ENCODE peak calls at places on chromosomes 1 and 21, in seven cellular contexts. U is heart left ventricle, Y is cardiac muscle cell, K is mammary epithelial cell, N is fibroblast of the aortic adventitia, J is brain microvascular endothelial cell, I is OCI-LY7. C is an unnamed sample.

GRCh38 chr1:214002472-214002871 is 14.7 kb downstream of the PROX1 start:
- DNase-seq in K (peak; percentile 14), N (peak; percentile 33), I (no peak), J (no peak), U (no peak), Y (no peak), C (no peak)

GRCh38 chr1:18954270-18955071 is 2.0 kb downstream of the IFFO2 start:
- DNase-seq in N (peak; percentile 26), J (peak; percentile 54), Y (no peak), I (no peak), U (no peak), K (peak; percentile 23), C (no peak)

GRCh38 chr1:161439280-161440232 is 65.7 kb upstream of the FCGR2A start:
- DNase-seq in K (peak; percentile 43), Y (no peak), J (peak; percentile 29), N (peak; percentile 30), I (peak; percentile 26), U (no peak), C (no peak)

GRCh38 chr1:175176246-175176645 is 16.3 kb downstream of the KIAA0040 start:
- DNase-seq in U (no peak), J (no peak), N (no peak), Y (no peak), K (peak; percentile 34), I (no peak), C (no peak)

GRCh38 chr1:213988639-213989070 is 882 bp downstream of the PROX1 start:
- DNase-seq in J (no peak), K (no peak), U (no peak), N (no peak), Y (peak; percentile 51), I (no peak), C (no peak)

GRCh38 chr1:235018161-235018560 is 110.5 kb downstream of the TOMM20 start:
- DNase-seq in N (peak; percentile 99), J (peak; percentile 98), I (no peak), K (peak; percentile 99), Y (no peak), U (peak; percentile 55), C (peak; percentile 86)

GRCh38 chr1:209870151-209870831 is 42.5 kb downstream of the UTP25 start:
- DNase-seq in N (peak; percentile 69), J (no peak), K (peak; percentile 87), Y (no peak), I (no peak), U (no peak), C (no peak)

GRCh38 chr1:113677250-113678158 is 81.8 kb downstream of the PHTF1 start:
- DNase-seq in I (peak; percentile 56), Y (peak; percentile 67), J (peak; percentile 86), U (peak; percentile 39), K (peak; percentile 11), N (peak; percentile 77), C (no peak)

GRCh38 chr1:25683731-25684130 is 67.1 kb downstream of the MAN1C1 start:
- DNase-seq in U (no peak), Y (no peak), I (no peak), K (peak; percentile 27), N (peak; percentile 64), J (peak; percentile 40), C (no peak)

GRCh38 chr1:30249446-30250337 is 473.7 kb downstream of the MATN1 start:
- DNase-seq in Y (no peak), K (no peak), U (no peak), N (no peak), J (no peak), I (no peak), C (no peak)

GRCh38 chr21:25938673-25939395 is 204.1 kb downstream of the GABPA start:
- DNase-seq in U (no peak), Y (peak; percentile 21), I (no peak), K (no peak), N (peak; percentile 58), J (no peak), C (no peak)

GRCh38 chr1:9630331-9631081 is 21.0 kb upstream of the PIK3CD start:
- DNase-seq in N (no peak), Y (no peak), K (no peak), I (no peak), J (no peak), U (no peak), C (no peak)

GRCh38 chr1:10625554-10625953 is 150.8 kb downstream of the PEX14 start:
- DNase-seq in J (no peak), U (no peak), Y (no peak), N (no peak), K (no peak), I (no peak), C (no peak)

GRCh38 chr1:97677702-97678101 is 243.1 kb downstream of the DPYD start:
- DNase-seq in Y (no peak), U (no peak), J (no peak), N (no peak), I (no peak), K (no peak), C (no peak)

GRCh38 chr1:238063454-238063853 is 172.7 kb upstream of the ZP4 start:
- DNase-seq in U (no peak), J (no peak), N (peak; percentile 41), K (peak; percentile 90), Y (no peak), I (no peak), C (peak; percentile 85)

GRCh38 chr1:243293941-243294722 is 38.3 kb downstream of the SDCCAG8 start:
- DNase-seq in J (no peak), N (no peak), I (no peak), K (no peak), Y (no peak), U (no peak), C (no peak)

GRCh38 chr1:243291287-243291686 is 35.4 kb downstream of the SDCCAG8 start:
- DNase-seq in Y (no peak), K (no peak), J (no peak), I (no peak), N (no peak), U (no peak), C (no peak)

GRCh38 chr1:243294723-243295121 is 38.9 kb downstream of the SDCCAG8 start:
- DNase-seq in U (no peak), I (no peak), Y (no peak), K (peak; percentile 73), J (no peak), N (peak; percentile 41), C (peak; percentile 58)

GRCh38 chr1:243288062-243288461 is 32.2 kb downstream of the SDCCAG8 start:
- DNase-seq in K (no peak), I (no peak), N (no peak), U (no peak), Y (no peak), J (no peak), C (no peak)

DNA sequence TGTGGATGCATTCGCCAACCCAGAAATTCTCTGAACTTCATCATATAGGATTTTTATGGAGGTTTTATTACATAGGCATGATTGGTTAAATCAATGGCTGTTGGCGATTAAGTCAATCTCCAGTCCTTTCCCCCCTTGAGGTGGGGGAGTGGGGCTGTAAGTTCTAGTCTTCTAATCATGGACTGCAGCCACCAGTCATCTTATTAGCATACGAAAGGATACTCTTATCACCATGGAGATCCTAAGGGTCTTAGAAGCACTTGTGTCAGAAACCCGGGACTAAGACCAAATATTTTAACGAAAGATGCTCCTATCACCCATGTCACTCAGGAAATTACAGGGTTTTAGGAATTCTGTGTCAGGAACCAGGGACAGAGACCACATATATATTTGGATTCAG is 36.3 kb downstream of the SDCCAG8 start:
- DNase-seq in N (no peak), I (no peak), U (no peak), J (no peak), K (no peak), Y (no peak), C (no peak)
- H3K4me3 ChIP-seq in N (no peak overlapping the region), I (no peak overlapping the region), U (no peak overlapping the region), J (no peak overlapping the region), K (no peak overlapping the region), Y (no peak overlapping the region), C (no peak overlapping the region)

GRCh38 chr1:15063346-15063745 is 90.2 kb upstream of the TMEM51 start:
- DNase-seq in U (no peak), J (no peak), K (no peak), I (no peak), N (no peak), Y (no peak), C (no peak)

GRCh38 chr1:15063783-15064182 is 89.8 kb upstream of the TMEM51 start:
- DNase-seq in N (no peak), Y (no peak), U (no peak), I (no peak), K (no peak), J (no peak), C (no peak)

GRCh38 chr1:15065736-15066135 is 87.8 kb upstream of the TMEM51 start:
- DNase-seq in N (no peak), J (no peak), I (no peak), K (no peak), Y (no peak), U (no peak), C (no peak)

GRCh38 chr1:15065291-15065690 is 88.3 kb upstream of the TMEM51 start:
- DNase-seq in Y (no peak), N (no peak), U (no peak), I (no peak), J (no peak), K (no peak), C (no peak)

DNA sequence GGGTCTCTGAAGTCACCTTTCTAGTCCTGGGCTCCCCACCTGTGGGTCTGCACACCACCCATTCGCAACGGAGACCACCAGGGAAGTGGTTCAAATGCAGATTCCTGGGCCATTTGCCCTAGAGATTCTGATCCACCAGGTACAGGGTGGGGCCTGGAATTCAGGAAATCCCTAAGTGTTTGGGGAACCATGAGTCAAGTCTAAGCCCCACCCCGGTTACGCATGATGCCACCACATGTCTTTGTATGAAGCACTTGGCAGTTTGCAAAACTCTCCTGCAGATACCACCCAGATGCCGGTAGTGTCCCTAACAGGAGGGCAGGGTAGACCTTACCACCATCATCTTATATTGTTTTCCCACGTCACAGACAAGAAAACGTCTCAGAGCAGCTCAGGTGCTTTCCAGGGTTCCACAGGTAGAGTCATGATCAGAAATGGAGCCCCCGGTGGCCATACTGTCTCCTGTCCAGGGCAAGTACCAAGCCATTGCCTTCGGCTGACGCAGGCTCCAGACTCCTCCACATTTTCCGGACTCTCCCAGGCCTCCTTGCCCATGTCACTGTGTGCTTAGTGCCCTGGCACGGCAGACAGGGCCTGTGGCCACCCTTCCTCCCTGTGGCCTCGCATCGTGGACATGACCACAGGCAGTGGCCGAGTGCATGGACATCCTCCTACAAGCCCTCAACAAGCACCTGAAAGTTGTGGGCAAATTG is 89.2 kb upstream of the TMEM51 start:
- DNase-seq in K (peak; percentile 37), U (no peak), I (no peak), Y (no peak), J (no peak), N (no peak), C (no peak)
- H3K4me3 ChIP-seq in K (no peak overlapping the region), U (no peak overlapping the region), I (no peak overlapping the region), Y (no peak overlapping the region), J (no peak overlapping the region), N (no peak overlapping the region), C (no peak overlapping the region)

GRCh38 chr21:42102946-42103345 is 31.8 kb downstream of the UMODL1 start:
- DNase-seq in I (no peak), K (no peak), Y (no peak), J (no peak), U (no peak), N (no peak), C (no peak)
- H3K4me3 ChIP-seq in I (no peak overlapping the region), K (no peak overlapping the region), Y (no peak overlapping the region), J (no peak overlapping the region), U (no peak overlapping the region), N (no peak overlapping the region), C (no peak overlapping the region)

DNA sequence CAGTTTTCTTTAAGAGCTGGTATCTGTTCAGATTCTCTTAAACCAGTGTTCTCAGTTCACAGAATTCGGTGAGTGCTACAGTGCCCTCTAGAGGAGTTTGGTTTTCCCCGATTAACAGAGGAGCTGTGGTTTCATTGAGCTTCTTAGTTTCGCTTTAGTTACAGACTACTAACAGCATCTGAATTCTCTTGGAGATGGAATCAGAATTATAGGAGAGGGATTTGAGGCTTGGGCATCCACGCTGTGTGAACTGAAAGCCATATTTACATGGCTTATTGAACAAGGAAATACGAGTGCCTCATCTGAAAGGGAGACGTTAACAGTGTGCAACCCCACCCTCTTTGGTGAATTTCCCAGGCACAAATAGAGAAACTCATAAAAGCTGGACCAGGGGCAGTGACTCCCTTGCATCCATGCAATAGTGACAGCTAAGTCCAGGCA is 202.0 kb downstream of the USH2A start:
- DNase-seq in I (peak; percentile 57), U (no peak), N (peak; percentile 78), J (peak; percentile 70), K (peak; percentile 67), Y (peak; percentile 82), C (peak; percentile 57)
- H3K4me3 ChIP-seq in I (peak overlapping the region; percentile 61), U (peak overlapping the region; percentile 40), N (peak overlapping the region; percentile 69), J (peak overlapping the region; percentile 47), K (peak overlapping the region; percentile 56), Y (peak overlapping the region; percentile 6), C (peak overlapping the region; percentile 42)